ENCODE peak calls at places on chromosome 1, in seven cellular contexts. P, C, W, H, T, Z and E are unnamed samples.

GRCh38 chr1:33321178-33321577 is 280 bp upstream of the A3GALT2 start:
- DNase-seq in Z (no peak), P (no peak), T (no peak), W (no peak), C (peak; percentile 39), H (no peak), E (no peak)

GRCh38 chr1:119467857-119468666 is 38.9 kb upstream of the HSD3B1 start:
- DNase-seq in C (no peak), W (no peak), H (no peak), Z (no peak), P (no peak), T (no peak), E (no peak)

GRCh38 chr1:216533786-216534185 is 110.5 kb upstream of the USH2A start:
- DNase-seq in W (no peak), T (no peak), C (no peak), H (no peak), P (no peak), Z (no peak), E (no peak)

GRCh38 chr1:24765308-24765988 is 20.2 kb downstream of the CLIC4 start:
- DNase-seq in H (no peak), C (no peak), T (peak; percentile 73), Z (no peak), P (no peak), W (no peak), E (no peak)

GRCh38 chr1:25989860-25990650 is 7.8 kb downstream of the PAFAH2 start:
- DNase-seq in T (peak; percentile 36), Z (no peak), H (no peak), W (no peak), C (no peak), P (no peak), E (no peak)

GRCh38 chr1:204296431-204296988 is 63.2 kb downstream of the PLEKHA6 start:
- DNase-seq in Z (peak; percentile 61), H (no peak), C (peak; percentile 53), P (no peak), W (no peak), T (peak; percentile 89), E (no peak)

GRCh38 chr1:239811211-239811902 is 280.3 kb upstream of the FMN2 start:
- DNase-seq in H (no peak), P (no peak), C (no peak), T (no peak), W (no peak), Z (no peak), E (no peak)

GRCh38 chr1:162561616-162562451 is at the start of gene UAP1:
- DNase-seq in C (peak; percentile 83), Z (no peak), H (no peak), P (no peak), W (no peak), T (no peak), E (peak; percentile 24)

GRCh38 chr1:205375816-205376545 is 19.3 kb upstream of the KLHDC8A start:
- DNase-seq in W (no peak), H (no peak), Z (peak; percentile 46), T (peak; percentile 57), P (no peak), C (no peak), E (no peak)

DNA sequence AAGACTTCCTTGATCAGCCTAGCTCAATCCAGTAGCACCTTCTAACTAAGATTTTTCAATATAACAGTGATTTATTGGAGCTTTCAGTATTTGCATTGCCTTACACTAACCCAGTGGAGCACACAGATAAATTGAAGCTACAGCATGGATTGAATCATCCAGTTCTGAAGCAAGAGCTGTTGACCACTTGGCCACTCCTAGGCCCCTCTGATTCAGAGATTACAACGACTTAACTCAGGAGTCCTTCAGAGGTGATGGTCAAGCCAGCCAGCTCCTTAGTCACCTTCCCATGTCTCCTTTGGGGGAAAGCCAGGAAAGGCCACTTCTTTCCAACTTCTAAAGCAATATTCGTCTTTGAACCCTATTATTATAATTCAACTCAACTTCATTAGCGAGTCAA is 151.8 kb downstream of the TENT5C start:
- DNase-seq in W (no peak), P (no peak), Z (no peak), C (no peak), H (no peak), T (peak; percentile 33), E (no peak)
- H3K4me1 ChIP-seq in W (peaks cover 16% of the 10 kb centered on the region), P (no peaks in the 10 kb centered on the region), Z (no peaks in the 10 kb centered on the region), C (no peaks in the 10 kb centered on the region), H (peaks cover 22% of the 10 kb centered on the region), T (peaks cover 13% of the 10 kb centered on the region), E (peaks cover 21% of the 10 kb centered on the region)

GRCh38 chr1:85366391-85366790 is 90.0 kb upstream of the BCL10 start:
- DNase-seq in P (no peak), T (peak; percentile 86), C (no peak), Z (no peak), H (no peak), W (no peak), E (no peak)
- H3K4me1 ChIP-seq in P (no peaks in the 10 kb centered on the region), T (peaks cover 17% of the 10 kb centered on the region), C (peaks cover 11% of the 10 kb centered on the region), Z (no peaks in the 10 kb centered on the region), H (peaks cover 76% of the 10 kb centered on the region), W (peaks cover 13% of the 10 kb centered on the region), E (peaks cover 2% of the 10 kb centered on the region)

GRCh38 chr1:221887758-221888157 is 145.9 kb upstream of the DUSP10 start:
- DNase-seq in P (no peak), T (no peak), Z (no peak), W (no peak), H (no peak), C (no peak), E (no peak)
- H3K4me1 ChIP-seq in P (no peaks in the 10 kb centered on the region), T (peaks cover 14% of the 10 kb centered on the region), Z (no peaks in the 10 kb centered on the region), W (peaks cover 17% of the 10 kb centered on the region), H (peaks cover 25% of the 10 kb centered on the region), C (no peaks in the 10 kb centered on the region), E (peaks cover 6% of the 10 kb centered on the region)

DNA sequence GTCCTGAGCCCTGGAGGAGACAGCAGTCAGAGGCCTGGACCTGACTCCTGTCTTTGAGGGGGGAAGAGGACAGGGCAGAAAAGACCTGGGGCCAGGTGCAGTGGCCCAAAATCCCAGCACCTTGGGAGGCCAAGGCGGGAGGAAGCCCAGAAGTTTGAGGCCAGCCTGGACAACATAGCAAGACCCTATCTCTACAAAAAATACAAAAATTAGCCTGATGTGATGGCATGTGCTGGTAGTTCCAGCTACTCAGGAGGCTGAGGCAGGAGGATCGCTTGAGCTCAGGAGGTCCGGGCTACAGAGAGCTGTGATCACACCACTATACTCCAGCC is 104.5 kb upstream of the ARHGEF16 start:
- DNase-seq in H (no peak), W (no peak), P (no peak), Z (no peak), C (no peak), T (no peak), E (no peak)
- H3K4me1 ChIP-seq in H (peaks cover 97% of the 10 kb centered on the region), W (peaks cover 86% of the 10 kb centered on the region), P (peaks cover 6% of the 10 kb centered on the region), Z (peaks cover 11% of the 10 kb centered on the region), C (peaks cover 3% of the 10 kb centered on the region), T (no peaks in the 10 kb centered on the region), E (peaks cover 98% of the 10 kb centered on the region)